ENCODE peak calls at places on chromosomes 7 and 10, in seven cellular contexts. One of them, this sample, is unnamed.

GRCh38 chr10:69769395-69769989 is 32.2 kb upstream of the COL13A1 start:
- DNase-seq in naive thymus-derived CD4-positive, alpha-beta T cell: no peak
- DNase-seq in psoas muscle: peak; percentile 68
- DNase-seq in COR-L47: no peak
- DNase-seq in germinal center: no peak
- DNase-seq in NCI-H460: peak; percentile 30
- DNase-seq in non-pigmented ciliary epithelial cell: peak; percentile 55
- DNase-seq in this sample: no peak

GRCh38 chr7:132518102-132518838 is 58.0 kb downstream of the PLXNA4 start:
- DNase-seq in naive thymus-derived CD4-positive, alpha-beta T cell: peak; percentile 4
- DNase-seq in psoas muscle: no peak
- DNase-seq in COR-L47: no peak
- DNase-seq in germinal center: peak; percentile 17
- DNase-seq in NCI-H460: peak; percentile 11
- DNase-seq in non-pigmented ciliary epithelial cell: no peak
- DNase-seq in this sample: no peak

GRCh38 chr10:131825150-131825907 is 75.5 kb upstream of the PPP2R2D start:
- DNase-seq in naive thymus-derived CD4-positive, alpha-beta T cell: no peak
- DNase-seq in psoas muscle: no peak
- DNase-seq in COR-L47: no peak
- DNase-seq in germinal center: no peak
- DNase-seq in NCI-H460: no peak
- DNase-seq in non-pigmented ciliary epithelial cell: no peak
- DNase-seq in this sample: peak; percentile 1

GRCh38 chr10:8061274-8062211 is 7.1 kb downstream of the GATA3 start:
- DNase-seq in naive thymus-derived CD4-positive, alpha-beta T cell: peak; percentile 74
- DNase-seq in psoas muscle: no peak
- DNase-seq in COR-L47: no peak
- DNase-seq in germinal center: no peak
- DNase-seq in NCI-H460: no peak
- DNase-seq in non-pigmented ciliary epithelial cell: no peak
- DNase-seq in this sample: no peak

GRCh38 chr7:145915679-145916078 is 200.9 kb upstream of the CNTNAP2 start:
- DNase-seq in naive thymus-derived CD4-positive, alpha-beta T cell: no peak
- DNase-seq in psoas muscle: no peak
- DNase-seq in COR-L47: no peak
- DNase-seq in germinal center: no peak
- DNase-seq in NCI-H460: no peak
- DNase-seq in non-pigmented ciliary epithelial cell: no peak
- DNase-seq in this sample: no peak

GRCh38 chr10:60955957-60956425 is 12.0 kb upstream of the RHOBTB1 start:
- DNase-seq in naive thymus-derived CD4-positive, alpha-beta T cell: no peak
- DNase-seq in psoas muscle: no peak
- DNase-seq in COR-L47: no peak
- DNase-seq in germinal center: no peak
- DNase-seq in NCI-H460: peak; percentile 65
- DNase-seq in non-pigmented ciliary epithelial cell: no peak
- DNase-seq in this sample: no peak

GRCh38 chr7:20797174-20798080 is 10.7 kb upstream of the SP8 start:
- DNase-seq in naive thymus-derived CD4-positive, alpha-beta T cell: no peak
- DNase-seq in psoas muscle: no peak
- DNase-seq in COR-L47: peak; percentile 54
- DNase-seq in germinal center: no peak
- DNase-seq in NCI-H460: peak; percentile 6
- DNase-seq in non-pigmented ciliary epithelial cell: no peak
- DNase-seq in this sample: no peak

GRCh38 chr10:97179731-97180366 is 5.9 kb downstream of the SLIT1 start:
- DNase-seq in naive thymus-derived CD4-positive, alpha-beta T cell: no peak
- DNase-seq in psoas muscle: no peak
- DNase-seq in COR-L47: peak; percentile 94
- DNase-seq in germinal center: peak; percentile 31
- DNase-seq in NCI-H460: peak; percentile 11
- DNase-seq in non-pigmented ciliary epithelial cell: no peak
- DNase-seq in this sample: no peak

GRCh38 chr7:157588271-157588589 is 251.4 kb downstream of the DNAJB6 start:
- DNase-seq in naive thymus-derived CD4-positive, alpha-beta T cell: no peak
- DNase-seq in psoas muscle: no peak
- DNase-seq in COR-L47: peak; percentile 81
- DNase-seq in germinal center: no peak
- DNase-seq in NCI-H460: no peak
- DNase-seq in non-pigmented ciliary epithelial cell: no peak
- DNase-seq in this sample: no peak

GRCh38 chr7:75993689-75994387 is 557 bp downstream of the TMEM120A start:
- DNase-seq in naive thymus-derived CD4-positive, alpha-beta T cell: peak; percentile 13
- DNase-seq in psoas muscle: peak; percentile 88
- DNase-seq in COR-L47: no peak
- DNase-seq in germinal center: peak; percentile 56
- DNase-seq in NCI-H460: peak; percentile 13
- DNase-seq in non-pigmented ciliary epithelial cell: no peak
- DNase-seq in this sample: peak; percentile 62

GRCh38 chr7:111363099-111363498 is 199.2 kb downstream of the IMMP2L start:
- DNase-seq in naive thymus-derived CD4-positive, alpha-beta T cell: no peak
- DNase-seq in psoas muscle: no peak
- DNase-seq in COR-L47: no peak
- DNase-seq in germinal center: no peak
- DNase-seq in NCI-H460: no peak
- DNase-seq in non-pigmented ciliary epithelial cell: no peak
- DNase-seq in this sample: no peak

This sample was measured in gastrocnemius medialis.